ENCODE peak calls at places on chromosomes 7 and 10, in four cellular contexts. A, X, K and G are unnamed samples.

GRCh38 chr7:115693779-115694178 is 336.8 kb downstream of the TFEC start:
- DNase-seq in A (no peak), X (no peak), K (no peak), G (no peak)

GRCh38 chr10:68981074-68981473 is 7.5 kb upstream of the KIFBP start:
- DNase-seq in A (no peak), X (peak), K (no peak), G (no peak)

GRCh38 chr7:45219130-45219529 is 61.5 kb downstream of the RAMP3 start:
- DNase-seq in A (no peak), X (no peak), K (no peak), G (no peak)

GRCh38 chr7:132192809-132193208 is 383.5 kb downstream of the PLXNA4 start:
- DNase-seq in A (no peak), X (no peak), K (no peak), G (no peak)

GRCh38 chr10:102117391-102118159 is 2.6 kb downstream of the LDB1 start:
- DNase-seq in A (no peak), X (peak), K (no peak), G (peak)

GRCh38 chr10:121927361-121927840 is 430 bp downstream of the ATE1 start:
- DNase-seq in A (no peak), X (peak), K (peak), G (peak)

GRCh38 chr10:126736737-126737136 is 66.2 kb upstream of the C10orf90 start:
- DNase-seq in A (no peak), X (no peak), K (no peak), G (no peak)

GRCh38 chr7:5425507-5426225 is 2.0 kb upstream of the TNRC18 start:
- DNase-seq in A (no peak), X (peak), K (peak), G (peak)

GRCh38 chr7:130008941-130009847 is 42.0 kb downstream of the ZC3HC1 start:
- DNase-seq in A (no peak), X (peak), K (no peak), G (no peak)

DNA sequence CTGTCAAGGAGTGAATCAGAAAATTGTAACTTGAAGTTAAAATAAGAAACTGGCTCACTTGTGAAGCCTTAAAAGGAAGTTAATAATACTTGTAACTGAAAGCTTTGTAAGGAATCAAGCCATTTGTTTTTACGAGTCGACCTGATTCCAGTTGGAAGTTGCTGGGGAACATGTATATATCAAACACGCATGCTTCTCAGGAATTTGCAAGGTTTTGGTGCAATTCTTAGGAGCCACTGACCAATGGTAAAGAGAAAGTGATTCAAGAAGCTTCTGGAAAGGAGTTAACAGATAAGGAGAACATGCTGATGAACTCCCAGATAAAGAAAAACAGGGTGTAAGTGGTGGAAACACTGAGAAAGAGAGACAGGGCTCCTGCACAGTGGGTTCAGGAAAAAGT is 56.4 kb downstream of the ETV1 start:
- DNase-seq in A (no peak), X (no peak), K (no peak), G (no peak)
- TF ChIP-seq ETV6 in A (no peak), X (no peak), K (no peak), G (no peak)

DNA sequence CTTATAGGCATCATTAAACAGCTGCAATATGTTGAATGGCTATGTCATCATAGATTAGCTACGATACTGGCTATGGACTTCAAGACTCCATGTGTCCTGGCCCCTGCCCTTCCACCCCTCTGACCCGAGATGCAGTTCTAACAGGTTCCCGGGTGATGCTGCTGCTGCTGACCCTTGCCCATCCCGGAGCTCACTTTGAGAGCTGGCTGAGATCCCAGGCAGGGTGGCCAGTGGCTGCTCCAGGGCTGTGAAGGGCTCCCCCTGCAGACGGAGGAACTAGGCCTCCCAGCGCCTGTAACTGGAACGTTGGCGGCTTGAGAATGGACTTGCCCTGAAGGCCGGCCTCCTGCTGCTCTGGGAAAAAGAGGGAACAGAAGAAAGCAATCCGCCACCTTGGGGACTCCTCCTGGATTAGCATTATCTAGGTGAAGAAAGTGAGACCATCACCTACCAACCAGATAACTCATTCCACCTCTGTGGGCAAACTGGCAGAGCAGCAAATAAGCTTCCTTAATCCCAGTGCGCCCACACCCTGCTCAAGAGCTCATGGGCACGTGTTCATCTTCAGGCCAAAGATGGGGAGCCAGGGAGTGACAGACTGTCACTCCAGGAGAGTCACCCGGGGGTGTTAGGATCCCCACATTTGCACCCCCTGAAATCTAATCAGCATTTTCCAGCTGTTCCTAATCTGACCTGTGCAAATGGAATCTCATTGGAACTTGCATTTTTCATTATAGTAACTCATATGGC is 56.8 kb downstream of the PARP12 start:
- DNase-seq in A (no peak), X (peak), K (peak), G (peak)
- TF ChIP-seq ETV6 in A (no peak), X (no peak), K (no peak), G (no peak)

DNA sequence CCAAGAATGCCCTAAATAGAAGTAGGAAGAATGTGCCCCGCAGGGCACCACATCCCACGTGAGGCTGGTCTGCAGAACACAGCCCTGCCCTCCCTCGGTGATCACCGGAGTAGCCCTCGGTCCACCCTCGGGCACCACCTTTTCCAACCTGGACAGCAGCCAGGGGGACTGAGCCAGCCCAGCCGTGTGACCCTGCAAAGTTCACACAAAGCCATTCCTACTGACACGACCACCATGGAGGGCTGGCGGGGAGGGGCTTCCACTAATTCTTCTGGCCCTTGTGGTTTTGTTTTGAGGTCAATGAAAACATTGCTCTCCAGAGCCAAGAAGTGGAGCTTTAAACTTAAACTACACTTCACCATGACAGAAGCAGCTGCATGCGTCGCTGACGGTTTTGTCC is 132.1 kb downstream of the TCERG1L start:
- DNase-seq in A (no peak), X (no peak), K (no peak), G (no peak)
- TF ChIP-seq ETV6 in A (no peak), X (no peak), K (no peak), G (no peak)

DNA sequence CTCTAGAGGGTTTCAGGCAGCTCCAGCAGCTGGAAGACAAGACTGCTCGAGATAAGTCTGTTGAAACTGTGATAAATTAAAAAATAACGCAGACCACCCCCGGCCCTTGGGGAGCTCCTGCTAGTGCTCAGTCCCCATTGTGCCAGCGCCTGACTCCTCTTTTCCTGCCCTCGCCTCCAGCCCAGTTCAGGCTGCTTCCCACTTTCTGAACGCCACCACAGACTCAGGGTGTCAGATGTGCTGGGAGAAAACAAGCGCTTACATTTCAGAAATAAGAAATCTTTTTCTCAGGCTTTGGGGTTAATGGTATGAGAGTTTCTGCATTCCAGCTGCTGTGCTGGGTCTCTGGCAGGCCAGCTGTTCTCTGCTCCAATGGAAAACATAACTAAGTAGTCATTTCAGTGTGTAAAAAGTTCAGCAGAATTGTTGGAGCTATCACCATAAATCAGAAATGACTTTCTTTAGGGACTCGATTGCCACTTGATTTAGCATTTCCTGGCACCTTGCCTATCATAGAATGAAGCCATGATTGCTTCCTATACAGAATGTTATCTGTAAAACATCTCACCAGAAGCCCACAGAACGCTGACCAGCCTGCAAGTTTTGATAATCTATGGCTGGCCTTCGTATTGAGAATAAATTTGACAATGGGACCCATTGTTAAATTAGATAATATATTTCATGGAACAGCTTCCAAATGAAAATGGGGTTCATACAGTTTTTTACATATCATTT is 257.0 kb upstream of the ZNF32 start:
- DNase-seq in A (no peak), X (no peak), K (no peak), G (no peak)
- TF ChIP-seq ETV6 in A (no peak), X (no peak), K (no peak), G (no peak)

GRCh38 chr7:13633857-13634256 is 355.6 kb downstream of the ETV1 start:
- DNase-seq in A (no peak), X (no peak), K (no peak), G (no peak)

GRCh38 chr7:13627455-13627854 is 362.0 kb downstream of the ETV1 start:
- DNase-seq in A (no peak), X (no peak), K (no peak), G (no peak)

DNA sequence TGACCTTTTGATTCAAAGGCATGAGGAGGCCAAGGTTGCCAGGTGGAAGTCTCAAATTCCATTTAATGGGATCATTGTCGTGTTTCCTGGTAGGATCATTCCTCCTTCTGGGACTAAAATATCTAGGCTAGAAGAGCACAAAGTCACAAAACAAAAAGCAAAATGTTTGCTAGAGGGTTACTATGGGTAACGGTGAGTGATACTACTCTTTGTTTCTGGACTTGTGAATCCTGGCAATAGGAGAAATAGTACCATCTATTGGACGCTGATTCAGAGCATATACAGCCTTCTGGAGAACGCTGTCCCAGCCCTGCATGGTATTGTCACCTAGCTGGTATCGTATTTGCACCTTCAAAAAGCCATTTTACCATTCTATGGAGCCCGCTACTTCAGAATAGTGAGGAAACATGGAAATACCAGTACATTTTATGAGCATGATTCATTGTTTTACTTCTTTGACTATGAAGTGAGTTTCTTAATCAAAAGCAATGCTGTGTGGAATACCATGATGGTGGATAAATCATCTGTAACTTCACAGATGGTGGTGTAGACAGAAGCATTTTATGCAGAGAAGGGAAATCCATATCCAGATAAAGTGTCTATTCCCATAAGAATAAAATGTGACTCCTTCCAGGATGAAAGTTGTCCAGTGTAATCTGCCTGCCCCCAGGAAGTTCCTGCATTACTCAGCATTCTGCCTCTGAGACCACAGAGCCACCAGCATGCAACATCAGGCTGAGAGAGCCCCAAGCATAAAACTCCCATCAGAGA is 361.1 kb downstream of the ETV1 start:
- DNase-seq in A (no peak), X (no peak), K (no peak), G (no peak)
- TF ChIP-seq ETV6 in A (no peak), X (no peak), K (no peak), G (no peak)